ENCODE peak calls at places on chromosomes 11 and 22, in four cellular contexts. D is neuronal stem cell, U is kidney, K is GM23248. R is an unnamed sample.

GRCh38 chr22:36617694-36618522 is 85.6 kb downstream of the CACNG2 start:
- DNase-seq in D (no peak), U (no peak), K (no peak), R (no peak)

GRCh38 chr11:6817668-6818067 is 18.2 kb upstream of the OR6A2 start:
- DNase-seq in D (no peak), U (no peak), K (peak; percentile 13), R (no peak)

GRCh38 chr11:35146074-35146521 is 7.1 kb downstream of the CD44 start:
- DNase-seq in D (no peak), U (no peak), K (peak; percentile 40), R (no peak)

GRCh38 chr11:118277312-118277711 is 13.2 kb upstream of the MPZL2 start:
- DNase-seq in D (no peak), U (no peak), K (peak; percentile 36), R (no peak)

GRCh38 chr11:44329472-44330230 is 19.7 kb upstream of the ALX4 start:
- DNase-seq in D (no peak), U (no peak), K (no peak), R (no peak)

GRCh38 chr22:39212721-39213376 is 31.9 kb downstream of the PDGFB start:
- DNase-seq in D (no peak), U (peak; percentile 45), K (no peak), R (no peak)

GRCh38 chr22:29343313-29343805 is 27.9 kb upstream of the RASL10A start:
- DNase-seq in D (no peak), U (no peak), K (peak; percentile 29), R (no peak)

GRCh38 chr11:88508558-88508807 is 170.9 kb upstream of the CTSC start:
- DNase-seq in D (no peak), U (peak; percentile 65), K (no peak), R (no peak)

GRCh38 chr11:65316311-65316978 is 1.8 kb downstream of the CDC42EP2 start:
- DNase-seq in D (no peak), U (no peak), K (peak; percentile 100), R (no peak)

GRCh38 chr11:126127284-126127845 is 64.7 kb upstream of the CDON start:
- DNase-seq in D (no peak), U (no peak), K (peak; percentile 53), R (no peak)

GRCh38 chr22:31676700-31677099 is 14.7 kb upstream of the PISD start:
- DNase-seq in D (peak; percentile 51), U (peak; percentile 99), K (peak; percentile 94), R (no peak)
- H3K9ac ChIP-seq in D (no peak overlapping the region), U (peak overlapping the region; percentile 92), K (peak overlapping the region; percentile 63), R (no peak overlapping the region)

DNA sequence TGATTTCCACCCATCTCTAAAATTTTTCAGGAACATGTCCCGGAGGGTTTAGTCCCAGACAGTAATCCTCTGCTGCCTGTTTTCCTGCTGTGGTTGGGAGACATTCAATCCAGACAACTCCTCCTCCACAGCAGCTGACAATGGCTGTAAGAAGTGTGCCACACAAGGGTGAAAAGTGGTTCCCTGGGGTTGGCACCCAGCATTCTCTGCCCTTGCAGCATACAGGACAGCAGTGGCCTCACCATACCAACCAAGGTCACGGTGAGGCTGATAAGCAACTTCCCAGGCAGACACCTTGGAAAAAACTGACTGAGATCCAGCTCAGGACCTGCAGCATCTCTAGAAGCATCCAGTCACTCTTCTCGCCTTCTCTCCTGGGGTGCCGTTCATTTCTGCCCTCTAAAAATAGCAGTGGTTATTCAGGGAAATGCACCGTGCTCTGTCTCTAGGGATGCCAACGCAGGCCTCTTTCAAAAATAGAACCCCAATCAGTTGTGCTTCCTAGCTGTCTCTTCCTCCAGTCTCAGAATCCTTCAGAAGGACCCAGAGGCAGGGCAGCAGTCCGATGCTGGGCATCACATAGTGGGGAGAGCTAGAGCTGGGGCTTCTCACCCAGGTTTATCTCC is 241.0 kb downstream of the TENM4 start:
- DNase-seq in D (no peak), U (no peak), K (no peak), R (no peak)
- H3K27ac ChIP-seq in D (no peak overlapping the region), U (no peak overlapping the region), K (no peak overlapping the region), R (no peak overlapping the region)

GRCh38 chr11:27004103-27004502 is 10.2 kb downstream of the FIBIN start:
- DNase-seq in D (no peak), U (no peak), K (no peak), R (no peak)
- H3K9ac ChIP-seq in D (no peak overlapping the region), U (no peak overlapping the region), K (no peak overlapping the region), R (no peak overlapping the region)

GRCh38 chr22:49949914-49950292 is 10.7 kb upstream of the PIM3 start:
- DNase-seq in D (no peak), U (no peak), K (no peak), R (no peak)
- H3K27ac ChIP-seq in D (no peak overlapping the region), U (peak overlapping the region; percentile 81), K (no peak overlapping the region), R (no peak overlapping the region)

DNA sequence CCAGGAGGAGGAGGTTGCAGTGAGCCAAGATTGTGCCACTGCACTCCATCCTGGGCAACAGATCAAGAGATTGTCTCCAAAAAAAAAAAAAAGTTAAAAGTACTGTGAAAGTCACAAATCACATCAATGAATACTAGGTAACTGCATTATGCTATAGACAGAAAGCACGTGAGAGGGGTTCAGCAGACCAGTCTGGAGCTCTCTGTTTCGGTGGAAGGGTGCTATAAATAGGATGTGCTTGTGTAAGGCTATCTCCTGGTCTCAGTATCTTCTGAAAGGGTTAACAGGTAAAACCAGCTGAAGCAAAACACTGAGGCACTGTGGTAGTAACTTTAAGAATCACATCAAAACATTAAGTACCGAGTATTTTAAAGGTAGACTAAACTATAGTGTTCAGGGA is 43.4 kb downstream of the EIF4ENIF1 start:
- DNase-seq in D (no peak), U (no peak), K (no peak), R (no peak)
- H3K9ac ChIP-seq in D (no peak overlapping the region), U (no peak overlapping the region), K (no peak overlapping the region), R (no peak overlapping the region)

DNA sequence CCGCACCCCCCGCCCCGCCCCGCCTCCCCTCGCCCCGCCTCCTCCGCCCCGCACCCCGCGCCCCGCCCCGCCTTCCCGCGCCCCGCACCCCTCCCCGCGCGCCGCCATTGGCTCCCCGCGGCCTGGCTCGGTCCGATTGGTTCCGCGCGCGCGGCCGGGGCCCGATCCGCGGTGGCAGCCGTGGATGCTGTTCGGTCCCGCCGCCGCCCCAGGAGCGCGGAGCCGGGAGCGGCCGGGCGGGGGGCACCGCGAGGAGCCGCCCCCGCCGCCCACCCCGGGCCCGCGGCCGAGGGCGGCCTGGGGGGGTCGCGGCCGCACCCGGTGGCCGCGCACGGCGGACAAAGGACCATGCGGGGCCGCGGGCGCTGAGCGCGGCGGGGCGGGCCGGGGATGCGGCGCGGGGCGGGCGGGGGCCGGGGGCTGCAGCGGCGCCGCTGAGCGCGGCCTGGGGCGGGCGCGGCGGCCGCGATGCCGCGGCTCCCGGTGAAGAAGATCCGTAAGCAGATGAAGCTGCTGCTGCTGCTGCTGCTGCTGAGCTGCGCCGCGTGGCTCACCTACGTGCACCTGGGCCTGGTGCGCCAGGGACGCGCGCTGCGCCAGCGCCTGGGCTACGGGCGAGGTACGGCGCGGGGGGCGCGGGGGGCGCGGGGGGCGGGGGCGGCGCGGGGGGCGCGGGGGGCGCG is at the start of gene B4GALNT4:
- DNase-seq in D (no peak), U (peak; percentile 74), K (peak; percentile 76), R (no peak)
- H3K27ac ChIP-seq in D (peak within 1 kb of the TSS; percentile 47), U (no peak within 1 kb of the TSS), K (no peak within 1 kb of the TSS), R (no peak within 1 kb of the TSS)

DNA sequence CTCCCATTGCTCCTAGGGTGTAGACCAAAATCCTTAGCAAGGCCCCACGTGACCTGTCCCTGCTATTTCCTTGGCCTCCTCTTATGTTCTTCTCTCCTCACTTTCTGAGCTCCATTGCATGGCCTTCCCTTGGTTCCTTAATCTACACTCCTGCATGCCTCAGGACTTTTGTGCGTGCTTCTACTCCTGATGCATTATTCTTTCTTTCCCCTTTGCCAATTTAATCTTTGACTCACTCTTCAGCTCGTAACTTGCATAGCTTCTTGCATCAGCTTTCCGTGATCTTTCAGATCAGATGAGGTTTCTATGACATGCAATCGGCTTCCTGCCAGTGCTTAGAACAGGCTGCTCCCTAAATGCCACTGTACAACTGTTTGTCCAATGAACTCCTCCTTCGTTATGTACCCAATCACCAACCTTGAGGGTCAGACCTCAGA is 261.6 kb upstream of the CADM1 start:
- DNase-seq in D (no peak), U (no peak), K (peak; percentile 27), R (peak; percentile 7)
- H3K9ac ChIP-seq in D (no peak overlapping the region), U (no peak overlapping the region), K (no peak overlapping the region), R (no peak overlapping the region)

GRCh38 chr22:42623301-42623751 is 8.6 kb upstream of the POLDIP3 start:
- DNase-seq in D (no peak), U (no peak), K (no peak), R (no peak)
- H3K27ac ChIP-seq in D (no peak overlapping the region), U (no peak overlapping the region), K (no peak overlapping the region), R (no peak overlapping the region)

R was measured in DND-41.